ENCODE peak calls at places on chromosomes 1 and 21, in nine cellular contexts. One of them, this sample, is unnamed.

GRCh38 chr1:2417833-2418225 is 5.5 kb upstream of the PEX10 start:
- DNase-seq in OCI-LY7: no peak
- DNase-seq in CD8-positive, alpha-beta T cell: no peak
- DNase-seq in SJCRH30: no peak
- DNase-seq in HAP-1: no peak
- DNase-seq in Caco-2: no peak
- DNase-seq in small intestine: no peak
- DNase-seq in A549: no peak
- DNase-seq in HepG2: no peak
- DNase-seq in this sample: no peak

GRCh38 chr1:67004176-67004575 is 49.8 kb downstream of the SLC35D1 start:
- DNase-seq in OCI-LY7: no peak
- DNase-seq in CD8-positive, alpha-beta T cell: no peak
- DNase-seq in SJCRH30: peak; percentile 87
- DNase-seq in HAP-1: no peak
- DNase-seq in Caco-2: no peak
- DNase-seq in small intestine: no peak
- DNase-seq in A549: no peak
- DNase-seq in HepG2: no peak
- DNase-seq in this sample: no peak

GRCh38 chr1:116323419-116323987 is 49.5 kb upstream of the ATP1A1 start:
- DNase-seq in OCI-LY7: no peak
- DNase-seq in CD8-positive, alpha-beta T cell: no peak
- DNase-seq in SJCRH30: no peak
- DNase-seq in HAP-1: no peak
- DNase-seq in Caco-2: no peak
- DNase-seq in small intestine: peak; percentile 80
- DNase-seq in A549: no peak
- DNase-seq in HepG2: no peak
- DNase-seq in this sample: no peak

GRCh38 chr1:42931911-42932422 is 26.7 kb downstream of the SLC2A1 start:
- DNase-seq in OCI-LY7: peak; percentile 86
- DNase-seq in CD8-positive, alpha-beta T cell: peak; percentile 51
- DNase-seq in SJCRH30: no peak
- DNase-seq in HAP-1: no peak
- DNase-seq in Caco-2: no peak
- DNase-seq in small intestine: peak; percentile 75
- DNase-seq in A549: peak; percentile 42
- DNase-seq in HepG2: no peak
- DNase-seq in this sample: peak; percentile 86

GRCh38 chr1:218412181-218412580 is 67.0 kb downstream of the TGFB2 start:
- DNase-seq in OCI-LY7: no peak
- DNase-seq in CD8-positive, alpha-beta T cell: no peak
- DNase-seq in SJCRH30: no peak
- DNase-seq in HAP-1: no peak
- DNase-seq in Caco-2: no peak
- DNase-seq in small intestine: no peak
- DNase-seq in A549: no peak
- DNase-seq in HepG2: no peak
- DNase-seq in this sample: no peak

GRCh38 chr1:21284206-21285137 is 5.8 kb downstream of the ECE1 start:
- DNase-seq in OCI-LY7: no peak
- DNase-seq in CD8-positive, alpha-beta T cell: no peak
- DNase-seq in SJCRH30: no peak
- DNase-seq in HAP-1: no peak
- DNase-seq in Caco-2: no peak
- DNase-seq in small intestine: no peak
- DNase-seq in A549: no peak
- DNase-seq in HepG2: no peak
- DNase-seq in this sample: no peak

GRCh38 chr21:44090332-44090731 is 16.9 kb upstream of the PWP2 start:
- DNase-seq in OCI-LY7: peak; percentile 90
- DNase-seq in CD8-positive, alpha-beta T cell: no peak
- DNase-seq in SJCRH30: no peak
- DNase-seq in HAP-1: no peak
- DNase-seq in Caco-2: no peak
- DNase-seq in small intestine: peak; percentile 82
- DNase-seq in A549: no peak
- DNase-seq in HepG2: no peak
- DNase-seq in this sample: no peak

GRCh38 chr1:79043506-79043905 is 37.0 kb upstream of the ADGRL4 start:
- DNase-seq in OCI-LY7: no peak
- DNase-seq in CD8-positive, alpha-beta T cell: no peak
- DNase-seq in SJCRH30: no peak
- DNase-seq in HAP-1: no peak
- DNase-seq in Caco-2: no peak
- DNase-seq in small intestine: no peak
- DNase-seq in A549: no peak
- DNase-seq in HepG2: no peak
- DNase-seq in this sample: no peak

GRCh38 chr1:93616996-93617669 is 64.5 kb downstream of the BCAR3 start:
- DNase-seq in OCI-LY7: no peak
- DNase-seq in CD8-positive, alpha-beta T cell: no peak
- DNase-seq in SJCRH30: no peak
- DNase-seq in HAP-1: no peak
- DNase-seq in Caco-2: no peak
- DNase-seq in small intestine: peak; percentile 41
- DNase-seq in A549: peak; percentile 51
- DNase-seq in HepG2: peak; percentile 46
- DNase-seq in this sample: peak; percentile 74

GRCh38 chr21:42343963-42344510 is 6.8 kb downstream of the TFF2 start:
- DNase-seq in OCI-LY7: no peak
- DNase-seq in CD8-positive, alpha-beta T cell: no peak
- DNase-seq in SJCRH30: no peak
- DNase-seq in HAP-1: no peak
- DNase-seq in Caco-2: no peak
- DNase-seq in small intestine: no peak
- DNase-seq in A549: no peak
- DNase-seq in HepG2: no peak
- DNase-seq in this sample: no peak

GRCh38 chr1:36516372-36517018 is 33.8 kb upstream of the CSF3R start:
- DNase-seq in OCI-LY7: peak; percentile 69
- DNase-seq in CD8-positive, alpha-beta T cell: no peak
- DNase-seq in SJCRH30: peak; percentile 82
- DNase-seq in HAP-1: peak; percentile 72
- DNase-seq in Caco-2: peak; percentile 34
- DNase-seq in small intestine: peak; percentile 56
- DNase-seq in A549: peak; percentile 65
- DNase-seq in HepG2: peak; percentile 60
- DNase-seq in this sample: peak; percentile 44

GRCh38 chr1:23477359-23478144 is 6.4 kb downstream of the ASAP3 start:
- DNase-seq in OCI-LY7: no peak
- DNase-seq in CD8-positive, alpha-beta T cell: no peak
- DNase-seq in SJCRH30: no peak
- DNase-seq in HAP-1: no peak
- DNase-seq in Caco-2: no peak
- DNase-seq in small intestine: no peak
- DNase-seq in A549: no peak
- DNase-seq in HepG2: no peak
- DNase-seq in this sample: peak; percentile 62

GRCh38 chr1:41046347-41046775 is 24.8 kb upstream of the SLFNL1 start:
- DNase-seq in OCI-LY7: no peak
- DNase-seq in CD8-positive, alpha-beta T cell: no peak
- DNase-seq in SJCRH30: no peak
- DNase-seq in HAP-1: no peak
- DNase-seq in Caco-2: no peak
- DNase-seq in small intestine: peak; percentile 30
- DNase-seq in A549: no peak
- DNase-seq in HepG2: no peak
- DNase-seq in this sample: no peak

GRCh38 chr1:26234644-26235384 is 814 bp downstream of the CEP85 start:
- DNase-seq in OCI-LY7: peak; percentile 31
- DNase-seq in CD8-positive, alpha-beta T cell: no peak
- DNase-seq in SJCRH30: peak; percentile 18
- DNase-seq in HAP-1: peak; percentile 7
- DNase-seq in Caco-2: peak; percentile 18
- DNase-seq in small intestine: peak; percentile 28
- DNase-seq in A549: peak; percentile 27
- DNase-seq in HepG2: peak; percentile 6
- DNase-seq in this sample: no peak

GRCh38 chr1:29090937-29091618 is 32.6 kb downstream of the TMEM200B start:
- DNase-seq in OCI-LY7: no peak
- DNase-seq in CD8-positive, alpha-beta T cell: no peak
- DNase-seq in SJCRH30: no peak
- DNase-seq in HAP-1: no peak
- DNase-seq in Caco-2: no peak
- DNase-seq in small intestine: no peak
- DNase-seq in A549: no peak
- DNase-seq in HepG2: no peak
- DNase-seq in this sample: no peak

GRCh38 chr1:181910905-181911304 is 150.6 kb downstream of the ZNF648 start:
- DNase-seq in OCI-LY7: peak; percentile 6
- DNase-seq in CD8-positive, alpha-beta T cell: no peak
- DNase-seq in SJCRH30: no peak
- DNase-seq in HAP-1: no peak
- DNase-seq in Caco-2: peak; percentile 2
- DNase-seq in small intestine: no peak
- DNase-seq in A549: peak; percentile 10
- DNase-seq in HepG2: no peak
- DNase-seq in this sample: no peak

GRCh38 chr1:181905944-181906597 is 155.4 kb downstream of the ZNF648 start:
- DNase-seq in OCI-LY7: no peak
- DNase-seq in CD8-positive, alpha-beta T cell: no peak
- DNase-seq in SJCRH30: no peak
- DNase-seq in HAP-1: no peak
- DNase-seq in Caco-2: no peak
- DNase-seq in small intestine: no peak
- DNase-seq in A549: no peak
- DNase-seq in HepG2: no peak
- DNase-seq in this sample: no peak

GRCh38 chr1:181909010-181909409 is 152.5 kb downstream of the ZNF648 start:
- DNase-seq in OCI-LY7: no peak
- DNase-seq in CD8-positive, alpha-beta T cell: no peak
- DNase-seq in SJCRH30: no peak
- DNase-seq in HAP-1: no peak
- DNase-seq in Caco-2: no peak
- DNase-seq in small intestine: no peak
- DNase-seq in A549: no peak
- DNase-seq in HepG2: no peak
- DNase-seq in this sample: no peak

GRCh38 chr1:181906631-181907030 is 154.9 kb downstream of the ZNF648 start:
- DNase-seq in OCI-LY7: no peak
- DNase-seq in CD8-positive, alpha-beta T cell: no peak
- DNase-seq in SJCRH30: no peak
- DNase-seq in HAP-1: no peak
- DNase-seq in Caco-2: no peak
- DNase-seq in small intestine: no peak
- DNase-seq in A549: no peak
- DNase-seq in HepG2: no peak
- DNase-seq in this sample: no peak

DNA sequence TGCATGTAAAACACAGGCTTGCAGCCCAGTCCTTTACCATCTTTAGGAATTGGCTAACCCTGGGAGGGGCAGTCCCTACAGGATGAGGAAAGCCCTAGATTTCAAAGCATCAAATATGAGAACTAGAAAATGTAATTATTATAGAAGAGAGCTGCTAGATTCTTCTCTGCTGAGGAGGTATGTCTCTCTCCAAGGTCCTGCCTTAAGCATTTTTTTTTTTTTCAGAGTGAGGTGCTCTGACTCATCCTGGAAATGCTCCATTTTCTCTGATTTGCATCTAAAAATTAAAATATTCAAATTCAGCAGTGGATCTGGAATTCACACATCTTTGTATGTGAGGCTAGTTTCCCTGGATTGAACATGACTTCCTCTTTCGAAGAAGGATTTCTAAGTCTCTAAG is 149.8 kb downstream of the ZNF648 start:
- DNase-seq in OCI-LY7: no peak
- DNase-seq in CD8-positive, alpha-beta T cell: no peak
- DNase-seq in SJCRH30: no peak
- DNase-seq in HAP-1: no peak
- DNase-seq in Caco-2: no peak
- DNase-seq in small intestine: no peak
- DNase-seq in A549: no peak
- DNase-seq in HepG2: no peak
- DNase-seq in this sample: no peak
- H3K4me1 ChIP-seq in OCI-LY7: no peaks in the 10 kb centered on the region
- H3K4me1 ChIP-seq in CD8-positive, alpha-beta T cell: no peaks in the 10 kb centered on the region
- H3K4me1 ChIP-seq in SJCRH30: no peaks in the 10 kb centered on the region
- H3K4me1 ChIP-seq in HAP-1: no peaks in the 10 kb centered on the region
- H3K4me1 ChIP-seq in Caco-2: no peaks in the 10 kb centered on the region
- H3K4me1 ChIP-seq in small intestine: no peaks in the 10 kb centered on the region
- H3K4me1 ChIP-seq in A549: no peaks in the 10 kb centered on the region
- H3K4me1 ChIP-seq in HepG2: no peaks in the 10 kb centered on the region
- H3K4me1 ChIP-seq in this sample: no peaks in the 10 kb centered on the region

DNA sequence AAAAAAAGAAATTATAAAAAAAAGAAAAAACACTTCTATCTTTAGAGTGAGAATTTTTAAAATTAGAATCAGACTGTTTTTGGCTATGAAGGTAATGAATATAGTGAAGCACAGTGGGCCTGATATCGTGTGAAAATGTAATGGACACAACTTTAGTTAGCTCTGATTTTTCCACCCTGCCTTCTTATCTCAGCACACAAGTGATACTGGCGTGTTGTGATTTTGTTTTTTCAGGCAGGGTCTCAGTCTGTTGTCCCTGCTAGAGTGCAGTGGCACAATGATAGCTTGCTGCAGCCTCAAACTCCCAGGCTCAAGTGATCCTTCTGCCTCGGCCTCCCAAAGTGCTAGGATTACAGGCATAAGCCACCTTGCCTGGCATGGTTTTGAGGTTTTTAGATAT is 22.3 kb downstream of the MACF1 start:
- DNase-seq in OCI-LY7: no peak
- DNase-seq in CD8-positive, alpha-beta T cell: no peak
- DNase-seq in SJCRH30: no peak
- DNase-seq in HAP-1: no peak
- DNase-seq in Caco-2: no peak
- DNase-seq in small intestine: no peak
- DNase-seq in A549: no peak
- DNase-seq in HepG2: no peak
- DNase-seq in this sample: no peak
- H3K4me1 ChIP-seq in OCI-LY7: peaks cover 31% of the 10 kb centered on the region
- H3K4me1 ChIP-seq in CD8-positive, alpha-beta T cell: peaks cover 53% of the 10 kb centered on the region
- H3K4me1 ChIP-seq in SJCRH30: no peaks in the 10 kb centered on the region
- H3K4me1 ChIP-seq in HAP-1: peaks cover 4% of the 10 kb centered on the region
- H3K4me1 ChIP-seq in Caco-2: peaks cover 11% of the 10 kb centered on the region
- H3K4me1 ChIP-seq in small intestine: no peaks in the 10 kb centered on the region
- H3K4me1 ChIP-seq in A549: peaks cover 15% of the 10 kb centered on the region
- H3K4me1 ChIP-seq in HepG2: peaks cover 13% of the 10 kb centered on the region
- H3K4me1 ChIP-seq in this sample: peaks cover 2% of the 10 kb centered on the region

GRCh38 chr1:55987491-55988255 is 591.7 kb downstream of the PLPP3 start:
- DNase-seq in OCI-LY7: no peak
- DNase-seq in CD8-positive, alpha-beta T cell: no peak
- DNase-seq in SJCRH30: no peak
- DNase-seq in HAP-1: no peak
- DNase-seq in Caco-2: no peak
- DNase-seq in small intestine: no peak
- DNase-seq in A549: no peak
- DNase-seq in HepG2: no peak
- DNase-seq in this sample: no peak
- H3K4me1 ChIP-seq in OCI-LY7: no peaks in the 10 kb centered on the region
- H3K4me1 ChIP-seq in CD8-positive, alpha-beta T cell: no peaks in the 10 kb centered on the region
- H3K4me1 ChIP-seq in SJCRH30: no peaks in the 10 kb centered on the region
- H3K4me1 ChIP-seq in HAP-1: no peaks in the 10 kb centered on the region
- H3K4me1 ChIP-seq in Caco-2: no peaks in the 10 kb centered on the region
- H3K4me1 ChIP-seq in small intestine: no peaks in the 10 kb centered on the region
- H3K4me1 ChIP-seq in A549: peaks cover 3% of the 10 kb centered on the region
- H3K4me1 ChIP-seq in HepG2: no peaks in the 10 kb centered on the region
- H3K4me1 ChIP-seq in this sample: no peaks in the 10 kb centered on the region

DNA sequence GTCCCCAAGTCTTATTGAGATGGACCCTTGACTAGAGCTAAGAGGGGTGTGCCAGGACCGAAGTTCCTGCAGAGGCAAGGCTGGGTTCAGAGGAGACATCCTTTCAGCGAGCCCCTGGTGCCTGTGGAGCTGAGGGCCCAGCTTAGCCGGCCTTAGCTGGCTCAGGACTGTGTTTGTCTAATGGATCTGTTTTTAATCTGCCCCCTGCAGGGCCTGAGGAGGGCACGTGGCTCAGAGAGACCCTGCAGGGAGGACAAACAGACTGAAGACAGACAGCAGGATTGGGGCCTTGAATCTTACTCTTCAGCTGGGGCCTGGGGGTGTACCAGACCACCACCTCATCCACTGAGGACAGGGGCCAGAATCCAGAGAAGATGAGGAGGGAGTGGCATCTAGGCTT is 1.6 kb downstream of the CRABP2 start:
- DNase-seq in OCI-LY7: no peak
- DNase-seq in CD8-positive, alpha-beta T cell: no peak
- DNase-seq in SJCRH30: peak; percentile 34
- DNase-seq in HAP-1: no peak
- DNase-seq in Caco-2: no peak
- DNase-seq in small intestine: no peak
- DNase-seq in A549: no peak
- DNase-seq in HepG2: no peak
- DNase-seq in this sample: no peak
- H3K4me1 ChIP-seq in OCI-LY7: peaks cover 17% of the 10 kb centered on the region
- H3K4me1 ChIP-seq in CD8-positive, alpha-beta T cell: peaks cover 41% of the 10 kb centered on the region
- H3K4me1 ChIP-seq in SJCRH30: peaks cover 18% of the 10 kb centered on the region
- H3K4me1 ChIP-seq in HAP-1: peaks cover 28% of the 10 kb centered on the region
- H3K4me1 ChIP-seq in Caco-2: peaks cover 7% of the 10 kb centered on the region
- H3K4me1 ChIP-seq in small intestine: peaks cover 8% of the 10 kb centered on the region
- H3K4me1 ChIP-seq in A549: peaks cover 39% of the 10 kb centered on the region
- H3K4me1 ChIP-seq in HepG2: peaks cover 25% of the 10 kb centered on the region
- H3K4me1 ChIP-seq in this sample: peaks cover 25% of the 10 kb centered on the region

This sample was measured in PC-9.